ENCODE peak calls at places on chromosomes 16 and 17, in five cellular contexts. B is RWPE1, O is neural progenitor cell, Q is breast epithelium, U is GM13977. P is an unnamed sample.

GRCh38 chr17:38691154-38691553 is 13.9 kb upstream of the MLLT6 start:
- DNase-seq in B (no peak), O (no peak), Q (no peak), U (no peak), P (no peak)

GRCh38 chr17:50681260-50682200 is 26.2 kb downstream of the ANKRD40 start:
- DNase-seq in B (peak), O (peak), Q (no peak), U (no peak), P (no peak)

GRCh38 chr17:81285179-81285878 is 9.8 kb downstream of the SLC38A10 start:
- DNase-seq in B (no peak), O (peak), Q (no peak), U (peak), P (no peak)

GRCh38 chr17:37160940-37161339 is 212.2 kb downstream of the AATF start:
- DNase-seq in B (peak), O (no peak), Q (no peak), U (no peak), P (no peak)

GRCh38 chr17:45441536-45442310 is 9.1 kb upstream of the ARHGAP27 start:
- DNase-seq in B (no peak), O (no peak), Q (no peak), U (no peak), P (no peak)

GRCh38 chr17:49016775-49017463 is 19.7 kb downstream of the IGF2BP1 start:
- DNase-seq in B (peak), O (no peak), Q (no peak), U (no peak), P (no peak)

GRCh38 chr16:21281698-21282389 is 3.8 kb upstream of the CRYM start:
- DNase-seq in B (no peak), O (no peak), Q (no peak), U (no peak), P (no peak)

GRCh38 chr17:4144411-4144747 is 1.4 kb downstream of the CYB5D2 start:
- DNase-seq in B (no peak), O (no peak), Q (no peak), U (no peak), P (no peak)

GRCh38 chr16:14640538-14640937 is 7.8 kb downstream of the BFAR start:
- DNase-seq in B (no peak), O (no peak), Q (no peak), U (no peak), P (no peak)

GRCh38 chr16:85544668-85545067 is 68.5 kb upstream of the GSE1 start:
- DNase-seq in B (no peak), O (no peak), Q (no peak), U (no peak), P (no peak)

GRCh38 chr17:6651483-6652452 is at the start of the genes C17orf100 and MED31:
- DNase-seq in B (peak), O (peak), Q (peak), U (peak), P (no peak)

GRCh38 chr17:2025622-2026309 is 632 bp upstream of the RTN4RL1 start:
- DNase-seq in B (peak), O (peak), Q (peak), U (peak), P (no peak)

GRCh38 chr17:77563439-77564102 is 394.9 kb upstream of the TNRC6C start:
- DNase-seq in B (no peak), O (no peak), Q (no peak), U (no peak), P (no peak)

GRCh38 chr16:2774161-2774891 is 2.8 kb downstream of the ELOB start:
- DNase-seq in B (no peak), O (no peak), Q (no peak), U (no peak), P (no peak)

GRCh38 chr16:14194706-14195105 is 123.6 kb downstream of the MRTFB start:
- DNase-seq in B (no peak), O (no peak), Q (no peak), U (no peak), P (no peak)

GRCh38 chr16:87957296-87958069 is 6.2 kb downstream of the BANP start:
- DNase-seq in B (no peak), O (no peak), Q (no peak), U (no peak), P (no peak)

GRCh38 chr16:48740964-48741363 is 131.0 kb upstream of the N4BP1 start:
- DNase-seq in B (no peak), O (no peak), Q (no peak), U (no peak), P (no peak)

GRCh38 chr16:48745541-48745940 is 135.6 kb upstream of the N4BP1 start:
- DNase-seq in B (no peak), O (no peak), Q (no peak), U (no peak), P (no peak)
- TF ChIP-seq CTCF in B (no peak), O (no peak), Q (no peak), U (no peak), P (no peak)

DNA sequence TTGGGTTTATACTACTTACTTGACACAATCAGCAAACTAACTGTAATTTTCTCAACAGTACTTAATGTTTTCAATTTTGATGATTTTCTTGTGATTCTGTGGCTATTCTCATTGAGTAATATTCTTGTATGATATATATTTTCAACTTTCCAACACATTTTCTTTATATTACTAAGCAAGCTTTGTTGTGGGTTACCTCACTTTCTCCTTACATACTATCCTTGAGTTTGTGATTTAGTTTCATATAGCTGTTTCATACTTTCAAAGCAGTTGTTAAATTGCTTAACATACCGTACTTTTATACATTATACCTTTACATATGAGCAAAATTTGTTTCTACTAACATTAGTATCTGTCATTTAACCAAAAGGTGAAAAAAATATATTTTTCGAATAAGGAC is 197.1 kb downstream of the BCAS3 start:
- DNase-seq in B (no peak), O (no peak), Q (no peak), U (no peak), P (no peak)
- TF ChIP-seq CTCF in B (no peak), O (no peak), Q (no peak), U (no peak), P (no peak)

DNA sequence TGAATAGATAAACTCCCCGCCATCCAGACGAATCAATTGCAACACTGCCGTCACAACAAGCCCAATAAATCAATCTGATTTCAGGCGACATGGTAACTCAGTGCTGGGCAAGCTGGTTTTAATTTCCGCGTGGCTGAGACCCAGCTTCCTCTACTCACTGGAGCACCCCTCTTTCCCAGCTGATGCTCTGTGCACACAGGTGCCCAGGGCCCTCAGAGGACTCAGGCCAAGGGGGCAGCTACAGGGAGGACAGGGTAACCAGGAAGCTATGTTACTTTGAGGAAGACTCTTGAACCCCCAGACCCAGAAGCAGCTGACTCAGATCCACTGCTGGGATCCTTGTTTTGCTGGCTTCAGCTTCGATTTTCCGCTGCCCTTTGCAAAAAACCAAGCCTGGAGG is 10.8 kb upstream of the SEZ6 start:
- DNase-seq in B (no peak), O (no peak), Q (no peak), U (no peak), P (no peak)
- TF ChIP-seq CTCF in B (no peak), O (no peak), Q (no peak), U (no peak), P (no peak)

GRCh38 chr16:82755570-82756282 is 129.0 kb downstream of the CDH13 start:
- DNase-seq in B (no peak), O (peak), Q (no peak), U (no peak), P (no peak)
- TF ChIP-seq CTCF in B (no peak), O (peak), Q (no peak), U (no peak), P (peak)

GRCh38 chr17:28554565-28554964 is 2.1 kb upstream of the UNC119 start:
- DNase-seq in B (no peak), O (no peak), Q (no peak), U (no peak), P (no peak)
- TF ChIP-seq CTCF in B (no peak), O (no peak), Q (no peak), U (peak), P (no peak)